ENCODE peak calls at places on chromosomes 3 and 15, in four cellular contexts. D, E, I and X are unnamed samples.

GRCh38 chr3:13497386-13497785 is 17.3 kb downstream of the HDAC11 start:
- DNase-seq in D (no peak), E (no peak), I (peak; percentile 45), X (no peak)

GRCh38 chr3:87247086-87247781 is 20.1 kb downstream of the CHMP2B start:
- DNase-seq in D (no peak), E (no peak), I (no peak), X (peak; percentile 13)

GRCh38 chr3:155944081-155944480 is 73.6 kb downstream of the GMPS start:
- DNase-seq in D (no peak), E (no peak), I (no peak), X (no peak)

GRCh38 chr15:36407647-36408046 is 171.8 kb upstream of the CDIN1 start:
- DNase-seq in D (no peak), E (no peak), I (peak; percentile 68), X (peak; percentile 18)

GRCh38 chr3:134029734-134030381 is at the start of gene SLCO2A1:
- DNase-seq in D (no peak), E (no peak), I (peak; percentile 30), X (peak; percentile 40)

GRCh38 chr15:91022832-91023129 is 387 bp upstream of the VPS33B start:
- DNase-seq in D (no peak), E (no peak), I (no peak), X (no peak)

GRCh38 chr3:177977381-177978158 is 558.7 kb upstream of the KCNMB2 start:
- DNase-seq in D (no peak), E (no peak), I (peak; percentile 74), X (peak; percentile 77)

GRCh38 chr3:145735631-145736030 is 425.4 kb downstream of the PLOD2 start:
- DNase-seq in D (no peak), E (no peak), I (peak; percentile 27), X (peak; percentile 85)

GRCh38 chr3:59609967-59610366 is 560.1 kb upstream of the CFAP20DC start:
- DNase-seq in D (no peak), E (no peak), I (no peak), X (peak; percentile 37)

GRCh38 chr3:13145131-13145825 is 72.0 kb upstream of the IQSEC1 start:
- DNase-seq in D (no peak), E (peak; percentile 13), I (no peak), X (no peak)

GRCh38 chr15:63979227-63979793 is 67.0 kb downstream of the DAPK2 start:
- DNase-seq in D (no peak), E (no peak), I (no peak), X (no peak)

GRCh38 chr3:24137958-24138875 is 193.1 kb downstream of the NR1D2 start:
- DNase-seq in D (no peak), E (no peak), I (peak; percentile 64), X (peak; percentile 76)